ENCODE peak calls at places on chromosomes 2 and 18, in seven cellular contexts. One of them, this sample, is unnamed.

GRCh38 chr2:190804182-190804795 is 76.3 kb upstream of the GLS start:
- DNase-seq in NCI-H1092 treated with DMSO at 0.1 percent for 48 hours: no peak
- DNase-seq in omental fat pad: no peak
- DNase-seq in ACHN: peak
- DNase-seq in retina: no peak
- DNase-seq in Calu3: peak
- DNase-seq in stimulated activated CD8-positive, alpha-beta memory T cell treated with anti-CD3 and anti-CD28 coated beads, Interleukin-7, amount 100 ng/mL, for 1 hour: no peak
- DNase-seq in this sample: no peak

GRCh38 chr2:70354264-70354949 is 52.5 kb upstream of the FAM136A start:
- DNase-seq in NCI-H1092 treated with DMSO at 0.1 percent for 48 hours: no peak
- DNase-seq in omental fat pad: no peak
- DNase-seq in ACHN: no peak
- DNase-seq in retina: no peak
- DNase-seq in Calu3: no peak
- DNase-seq in stimulated activated CD8-positive, alpha-beta memory T cell treated with anti-CD3 and anti-CD28 coated beads, Interleukin-7, amount 100 ng/mL, for 1 hour: no peak
- DNase-seq in this sample: no peak

GRCh38 chr2:119366649-119367471 is at the start of the genes C2orf76 and DBI:
- DNase-seq in NCI-H1092 treated with DMSO at 0.1 percent for 48 hours: peak
- DNase-seq in omental fat pad: peak
- DNase-seq in ACHN: peak
- DNase-seq in retina: peak
- DNase-seq in Calu3: peak
- DNase-seq in stimulated activated CD8-positive, alpha-beta memory T cell treated with anti-CD3 and anti-CD28 coated beads, Interleukin-7, amount 100 ng/mL, for 1 hour: peak
- DNase-seq in this sample: peak

GRCh38 chr18:22034276-22034675 is 135.1 kb upstream of the GATA6 start:
- DNase-seq in NCI-H1092 treated with DMSO at 0.1 percent for 48 hours: no peak
- DNase-seq in omental fat pad: no peak
- DNase-seq in ACHN: no peak
- DNase-seq in retina: no peak
- DNase-seq in Calu3: no peak
- DNase-seq in stimulated activated CD8-positive, alpha-beta memory T cell treated with anti-CD3 and anti-CD28 coated beads, Interleukin-7, amount 100 ng/mL, for 1 hour: no peak
- DNase-seq in this sample: no peak

GRCh38 chr2:189762551-189763298 is at the start of gene OSGEPL1:
- DNase-seq in NCI-H1092 treated with DMSO at 0.1 percent for 48 hours: peak
- DNase-seq in omental fat pad: peak
- DNase-seq in ACHN: peak
- DNase-seq in retina: peak
- DNase-seq in Calu3: peak
- DNase-seq in stimulated activated CD8-positive, alpha-beta memory T cell treated with anti-CD3 and anti-CD28 coated beads, Interleukin-7, amount 100 ng/mL, for 1 hour: peak
- DNase-seq in this sample: peak

GRCh38 chr2:36960005-36960675 is 6.2 kb downstream of the STRN start:
- DNase-seq in NCI-H1092 treated with DMSO at 0.1 percent for 48 hours: no peak
- DNase-seq in omental fat pad: no peak
- DNase-seq in ACHN: no peak
- DNase-seq in retina: no peak
- DNase-seq in Calu3: no peak
- DNase-seq in stimulated activated CD8-positive, alpha-beta memory T cell treated with anti-CD3 and anti-CD28 coated beads, Interleukin-7, amount 100 ng/mL, for 1 hour: no peak
- DNase-seq in this sample: no peak

GRCh38 chr2:43092520-43093179 is 133.8 kb downstream of the ZFP36L2 start:
- DNase-seq in NCI-H1092 treated with DMSO at 0.1 percent for 48 hours: no peak
- DNase-seq in omental fat pad: no peak
- DNase-seq in ACHN: no peak
- DNase-seq in retina: no peak
- DNase-seq in Calu3: no peak
- DNase-seq in stimulated activated CD8-positive, alpha-beta memory T cell treated with anti-CD3 and anti-CD28 coated beads, Interleukin-7, amount 100 ng/mL, for 1 hour: no peak
- DNase-seq in this sample: no peak

GRCh38 chr2:227462972-227463931 is 8.7 kb upstream of the AGFG1 start:
- DNase-seq in NCI-H1092 treated with DMSO at 0.1 percent for 48 hours: no peak
- DNase-seq in omental fat pad: no peak
- DNase-seq in ACHN: no peak
- DNase-seq in retina: no peak
- DNase-seq in Calu3: no peak
- DNase-seq in stimulated activated CD8-positive, alpha-beta memory T cell treated with anti-CD3 and anti-CD28 coated beads, Interleukin-7, amount 100 ng/mL, for 1 hour: no peak
- DNase-seq in this sample: no peak

GRCh38 chr2:25276569-25277465 is 64.9 kb downstream of the DNMT3A start:
- DNase-seq in NCI-H1092 treated with DMSO at 0.1 percent for 48 hours: no peak
- DNase-seq in omental fat pad: peak
- DNase-seq in ACHN: peak
- DNase-seq in retina: peak
- DNase-seq in Calu3: peak
- DNase-seq in stimulated activated CD8-positive, alpha-beta memory T cell treated with anti-CD3 and anti-CD28 coated beads, Interleukin-7, amount 100 ng/mL, for 1 hour: peak
- DNase-seq in this sample: peak

GRCh38 chr18:34364699-34365098 is 140.0 kb upstream of the NOL4 start:
- DNase-seq in NCI-H1092 treated with DMSO at 0.1 percent for 48 hours: no peak
- DNase-seq in omental fat pad: no peak
- DNase-seq in ACHN: no peak
- DNase-seq in retina: no peak
- DNase-seq in Calu3: no peak
- DNase-seq in stimulated activated CD8-positive, alpha-beta memory T cell treated with anti-CD3 and anti-CD28 coated beads, Interleukin-7, amount 100 ng/mL, for 1 hour: no peak
- DNase-seq in this sample: no peak

This sample was measured in Right ventricle myocardium superior.